ENCODE peak calls at places on chromosomes 12 and 14, in eight cellular contexts. L is NCI-H2081, Z is NCI-H1092, R is posterior cingulate gyrus, W is GM19239, N is fibroblast of the conjunctiva, K is choroid plexus epithelial cell, H is ELF-1. X is an unnamed sample.

GRCh38 chr14:91400696-91401095 is 16.9 kb downstream of the CCDC88C start:
- DNase-seq in N (no peak), W (no peak), H (no peak), Z (no peak), K (peak), L (no peak), R (no peak), X (no peak)

GRCh38 chr12:123741937-123742572 is 20.0 kb upstream of the DNAH10 start:
- DNase-seq in L (no peak), R (no peak), K (no peak), Z (no peak), N (no peak), H (no peak), W (no peak), X (no peak)

GRCh38 chr12:121184425-121184824 is 25.5 kb upstream of the P2RX4 start:
- DNase-seq in N (no peak), H (peak), R (no peak), W (no peak), Z (no peak), L (no peak), K (no peak), X (no peak)

GRCh38 chr12:115870021-115870420 is 407.5 kb downstream of the MED13L start:
- DNase-seq in K (no peak), L (no peak), Z (no peak), N (no peak), R (no peak), W (no peak), H (peak), X (no peak)

GRCh38 chr12:123966596-123966995 is 6.0 kb downstream of the CCDC92 start:
- DNase-seq in Z (no peak), N (no peak), K (no peak), W (no peak), H (no peak), L (no peak), R (no peak), X (no peak)

GRCh38 chr14:36504805-36505192 is 15.2 kb downstream of the NKX2-1 start:
- DNase-seq in Z (no peak), R (no peak), N (no peak), W (peak), K (no peak), H (peak), L (no peak), X (no peak)

GRCh38 chr14:73209943-73210342 is 27.4 kb upstream of the PAPLN start:
- DNase-seq in K (peak), L (no peak), W (no peak), N (peak), R (no peak), Z (no peak), H (no peak), X (no peak)

GRCh38 chr12:124767075-124767821 is 96.4 kb downstream of the SCARB1 start:
- DNase-seq in W (peak), R (peak), Z (peak), K (peak), H (peak), L (peak), N (no peak), X (no peak)

GRCh38 chr14:51643137-51643536 is 8.6 kb upstream of the FRMD6 start:
- DNase-seq in K (peak), L (no peak), W (no peak), R (no peak), Z (no peak), H (no peak), N (no peak), X (no peak)

GRCh38 chr14:103871596-103872480 is 24.5 kb upstream of the PPP1R13B start:
- DNase-seq in N (no peak), K (no peak), Z (no peak), L (no peak), R (no peak), W (peak), H (peak), X (no peak)

GRCh38 chr14:72466325-72466724 is 427.6 kb downstream of the DPF3 start:
- DNase-seq in H (no peak), R (no peak), L (no peak), N (no peak), K (no peak), Z (no peak), W (no peak), X (no peak)

GRCh38 chr12:51860986-51861385 is 12.5 kb upstream of the FIGNL2 start:
- DNase-seq in L (no peak), Z (no peak), R (no peak), W (no peak), K (no peak), N (no peak), H (no peak), X (no peak)

GRCh38 chr12:131363416-131363815 is 347.5 kb upstream of the SFSWAP start:
- DNase-seq in L (no peak), H (no peak), W (no peak), Z (no peak), N (no peak), K (no peak), R (no peak), X (no peak)

GRCh38 chr12:118397693-118398440 is 21.5 kb downstream of the SUDS3 start:
- DNase-seq in R (no peak), H (no peak), K (peak), W (no peak), Z (no peak), L (no peak), N (no peak), X (no peak)

GRCh38 chr14:101927859-101928258 is 36.5 kb upstream of the DYNC1H1 start:
- DNase-seq in Z (no peak), L (no peak), R (peak), W (no peak), H (no peak), N (peak), K (peak), X (peak)

X was measured in AG09319.